ENCODE peak calls at places on chromosomes 12 and 14, in nine cellular contexts. R is Peyer's patch, U is stomach, Q is colonic mucosa, E is heart right ventricle, C is ascending aorta, L is fibroblast of lung, O is heart left ventricle, M is adrenal gland. S is an unnamed sample.

GRCh38 chr14:99041820-99042174 is 230.2 kb downstream of the BCL11B start:
- DNase-seq in R (no peak), U (peak; percentile 7), Q (no peak), E (no peak), C (no peak), L (no peak), O (no peak), M (no peak), S (no peak)

GRCh38 chr12:26874501-26875296 is 41.7 kb upstream of the ITPR2 start:
- DNase-seq in R (no peak), U (no peak), Q (no peak), E (no peak), C (no peak), L (no peak), O (peak; percentile 23), M (peak; percentile 31), S (no peak)

GRCh38 chr12:101847325-101847724 is 16.6 kb upstream of the GNPTAB start:
- DNase-seq in R (no peak), U (no peak), Q (no peak), E (no peak), C (no peak), L (no peak), O (no peak), M (no peak), S (no peak)

GRCh38 chr12:98352835-98353234 is 162.6 kb upstream of the TMPO start:
- DNase-seq in R (no peak), U (no peak), Q (no peak), E (no peak), C (no peak), L (no peak), O (no peak), M (no peak), S (no peak)

GRCh38 chr12:98908866-98909265 is 263.8 kb downstream of the APAF1 start:
- DNase-seq in R (no peak), U (no peak), Q (no peak), E (no peak), C (no peak), L (no peak), O (no peak), M (no peak), S (no peak)

GRCh38 chr14:42421377-42422078 is 814.9 kb downstream of the LRFN5 start:
- DNase-seq in R (no peak), U (no peak), Q (no peak), E (no peak), C (no peak), L (no peak), O (no peak), M (no peak), S (no peak)

GRCh38 chr12:26567126-26567525 is 265.9 kb downstream of the ITPR2 start:
- DNase-seq in R (no peak), U (no peak), Q (no peak), E (no peak), C (no peak), L (no peak), O (no peak), M (no peak), S (no peak)

GRCh38 chr12:103208006-103208405 is 250.5 kb downstream of the ASCL1 start:
- DNase-seq in R (no peak), U (no peak), Q (no peak), E (no peak), C (no peak), L (no peak), O (no peak), M (no peak), S (no peak)

GRCh38 chr14:82511399-82511798 is 977.7 kb upstream of the SEL1L start:
- DNase-seq in R (no peak), U (no peak), Q (no peak), E (no peak), C (no peak), L (no peak), O (no peak), M (no peak), S (no peak)

GRCh38 chr12:111253213-111253612 is 115.7 kb downstream of the PHETA1 start:
- DNase-seq in R (no peak), U (no peak), Q (no peak), E (no peak), C (no peak), L (no peak), O (no peak), M (no peak), S (no peak)

GRCh38 chr12:2415568-2415944 is 362.8 kb downstream of the CACNA1C start:
- DNase-seq in R (no peak), U (no peak), Q (no peak), E (no peak), C (no peak), L (no peak), O (no peak), M (no peak), S (no peak)

GRCh38 chr12:25249951-25250738 is 584 bp downstream of the KRAS start:
- DNase-seq in R (peak; percentile 52), U (peak; percentile 62), Q (peak; percentile 69), E (peak; percentile 66), C (no peak), L (no peak), O (peak; percentile 71), M (peak; percentile 57), S (peak; percentile 46)

GRCh38 chr12:71840226-71840847 is 778 bp downstream of the TBC1D15 start:
- DNase-seq in R (no peak), U (no peak), Q (no peak), E (no peak), C (no peak), L (peak; percentile 86), O (no peak), M (no peak), S (no peak)

GRCh38 chr14:99173086-99173485 is 98.9 kb downstream of the BCL11B start:
- DNase-seq in R (no peak), U (peak; percentile 18), Q (no peak), E (no peak), C (no peak), L (no peak), O (no peak), M (no peak), S (no peak)

GRCh38 chr14:24273422-24273998 is 2.1 kb upstream of the RABGGTA start:
- DNase-seq in R (no peak), U (no peak), Q (no peak), E (no peak), C (no peak), L (no peak), O (no peak), M (no peak), S (no peak)
- TF ChIP-seq CTCF in R (no peak), U (no peak), Q (no peak), E (no peak), C (no peak), L (no peak), O (no peak), M (no peak), S (no peak)

GRCh38 chr12:117686911-117687377 is 281.8 kb downstream of the KSR2 start:
- DNase-seq in R (no peak), U (no peak), Q (peak; percentile 23), E (no peak), C (no peak), L (no peak), O (no peak), M (peak; percentile 21), S (no peak)
- H3K27ac ChIP-seq in R (no peak overlapping the region), U (no peak overlapping the region), Q (no peak overlapping the region), E (no peak overlapping the region), C (no peak overlapping the region), L (no peak overlapping the region), O (no peak overlapping the region), M (no peak overlapping the region), S (no peak overlapping the region)

DNA sequence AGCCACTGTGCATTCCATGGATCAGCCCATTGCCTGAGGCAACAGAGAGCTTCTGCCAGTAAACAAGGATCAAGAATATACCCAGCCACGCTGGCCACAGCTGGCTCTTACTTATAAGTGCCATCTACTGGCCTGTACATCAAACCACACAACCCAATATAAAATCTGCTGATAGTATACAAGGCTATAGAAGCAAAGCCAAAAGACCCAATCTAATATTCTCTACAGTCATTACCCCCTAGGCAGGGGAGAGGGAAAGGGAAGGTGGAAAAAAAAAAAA is 4.4 kb upstream of the FAM186B start:
- DNase-seq in R (no peak), U (no peak), Q (no peak), E (no peak), C (no peak), L (no peak), O (no peak), M (no peak), S (no peak)
- TF ChIP-seq CTCF in R (no peak), U (no peak), Q (no peak), E (no peak), C (no peak), L (no peak), O (no peak), M (no peak), S (no peak)

GRCh38 chr12:7879246-7879645 is 6.5 kb upstream of the SLC2A14 start:
- DNase-seq in R (no peak), U (no peak), Q (no peak), E (no peak), C (no peak), L (no peak), O (no peak), M (no peak), S (no peak)

DNA sequence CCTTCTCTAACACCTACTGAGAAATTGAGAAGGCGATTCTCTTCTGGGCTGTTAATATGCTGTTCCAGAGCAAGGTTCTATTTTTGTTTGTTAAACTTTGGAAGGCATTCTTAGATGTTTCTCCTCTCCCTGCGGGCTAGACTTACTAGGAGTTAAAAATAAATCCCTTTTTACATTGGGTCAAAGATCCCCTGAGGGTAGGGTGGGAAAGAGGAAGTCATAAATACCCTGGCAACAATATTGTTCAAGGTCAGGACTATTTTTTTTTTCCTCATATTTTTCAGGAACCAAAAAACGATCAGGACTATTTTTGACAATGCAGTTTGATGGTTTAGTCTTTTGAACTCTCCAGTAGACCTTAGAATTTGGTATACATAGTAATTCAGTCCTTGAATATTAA is 12.0 kb upstream of the SLC2A14 start:
- DNase-seq in R (no peak), U (no peak), Q (no peak), E (no peak), C (no peak), L (no peak), O (no peak), M (no peak), S (no peak)
- H3K27ac ChIP-seq in R (no peak overlapping the region), U (no peak overlapping the region), Q (no peak overlapping the region), E (no peak overlapping the region), C (no peak overlapping the region), L (no peak overlapping the region), O (no peak overlapping the region), M (peak overlapping the region; percentile 64), S (peak overlapping the region; percentile 15)

DNA sequence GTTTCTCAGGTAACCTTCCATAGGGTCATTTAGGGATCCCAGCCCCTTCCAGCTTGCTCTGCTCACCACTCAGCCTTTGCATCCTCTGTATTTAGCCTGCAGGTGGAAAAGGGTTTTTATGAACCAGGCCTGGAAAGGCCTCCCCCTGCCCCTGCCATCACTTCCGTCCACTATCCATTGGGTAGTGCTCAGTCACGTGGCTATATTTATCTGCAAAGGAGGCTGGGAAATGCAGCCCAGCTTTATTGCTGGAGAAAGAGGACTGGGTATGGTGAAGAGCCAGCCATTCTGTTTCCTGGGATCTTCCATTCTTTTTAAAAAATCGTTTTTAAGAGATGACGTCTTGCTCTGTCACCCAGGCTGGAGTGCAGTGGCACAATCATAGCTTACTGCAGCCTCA is 87.0 kb upstream of the MAP1LC3B2 start:
- DNase-seq in R (no peak), U (no peak), Q (no peak), E (no peak), C (no peak), L (no peak), O (no peak), M (no peak), S (no peak)
- TF ChIP-seq CTCF in R (no peak), U (no peak), Q (no peak), E (no peak), C (no peak), L (no peak), O (no peak), M (no peak), S (no peak)

S was measured in testis.